ENCODE peak calls at places on chromosomes 16 and 17, in ten cellular contexts. One of them, this sample, is unnamed.

GRCh38 chr17:47099987-47100711 is 88.9 kb downstream of the CDC27 start:
- DNase-seq in neural progenitor cell: peak
- DNase-seq in cardiac muscle cell: peak
- DNase-seq in hepatocyte: peak
- DNase-seq in psoas muscle: peak
- DNase-seq in thoracic aorta: peak
- DNase-seq in astrocyte of the spinal cord: peak
- DNase-seq in cardiac fibroblast: peak
- DNase-seq in choroid plexus epithelial cell: peak
- DNase-seq in suprapubic skin: peak
- DNase-seq in this sample: peak

GRCh38 chr17:35079547-35079946 is 16.0 kb upstream of the RFFL start:
- DNase-seq in psoas muscle: no peak
- DNase-seq in cardiac muscle cell: no peak
- DNase-seq in hepatocyte: peak
- DNase-seq in thoracic aorta: no peak
- DNase-seq in suprapubic skin: no peak
- DNase-seq in cardiac fibroblast: no peak
- DNase-seq in neural progenitor cell: no peak
- DNase-seq in astrocyte of the spinal cord: no peak
- DNase-seq in choroid plexus epithelial cell: peak
- DNase-seq in this sample: peak

GRCh38 chr17:71192848-71193247 is 928.0 kb upstream of the SOX9 start:
- DNase-seq in cardiac muscle cell: no peak
- DNase-seq in astrocyte of the spinal cord: no peak
- DNase-seq in neural progenitor cell: no peak
- DNase-seq in psoas muscle: no peak
- DNase-seq in thoracic aorta: no peak
- DNase-seq in cardiac fibroblast: no peak
- DNase-seq in hepatocyte: no peak
- DNase-seq in suprapubic skin: no peak
- DNase-seq in choroid plexus epithelial cell: peak
- DNase-seq in this sample: no peak

GRCh38 chr16:86762035-86762550 is 183.7 kb downstream of the FOXL1 start:
- DNase-seq in cardiac fibroblast: no peak
- DNase-seq in suprapubic skin: peak
- DNase-seq in neural progenitor cell: no peak
- DNase-seq in thoracic aorta: no peak
- DNase-seq in hepatocyte: no peak
- DNase-seq in astrocyte of the spinal cord: no peak
- DNase-seq in choroid plexus epithelial cell: no peak
- DNase-seq in psoas muscle: no peak
- DNase-seq in cardiac muscle cell: no peak
- DNase-seq in this sample: no peak

GRCh38 chr16:21302898-21303528 is 24.9 kb upstream of the CRYM start:
- DNase-seq in cardiac muscle cell: no peak
- DNase-seq in cardiac fibroblast: peak
- DNase-seq in suprapubic skin: no peak
- DNase-seq in neural progenitor cell: no peak
- DNase-seq in hepatocyte: peak
- DNase-seq in thoracic aorta: no peak
- DNase-seq in astrocyte of the spinal cord: peak
- DNase-seq in psoas muscle: no peak
- DNase-seq in choroid plexus epithelial cell: peak
- DNase-seq in this sample: no peak

GRCh38 chr17:49260011-49260921 is 29.7 kb upstream of the PHOSPHO1 start:
- DNase-seq in psoas muscle: peak
- DNase-seq in cardiac muscle cell: peak
- DNase-seq in thoracic aorta: peak
- DNase-seq in cardiac fibroblast: peak
- DNase-seq in hepatocyte: peak
- DNase-seq in choroid plexus epithelial cell: peak
- DNase-seq in astrocyte of the spinal cord: peak
- DNase-seq in neural progenitor cell: peak
- DNase-seq in suprapubic skin: peak
- DNase-seq in this sample: peak

GRCh38 chr16:4760221-4760910 is 6.6 kb downstream of the ZNF500 start:
- DNase-seq in choroid plexus epithelial cell: no peak
- DNase-seq in astrocyte of the spinal cord: no peak
- DNase-seq in suprapubic skin: no peak
- DNase-seq in psoas muscle: no peak
- DNase-seq in hepatocyte: no peak
- DNase-seq in cardiac fibroblast: no peak
- DNase-seq in cardiac muscle cell: no peak
- DNase-seq in thoracic aorta: no peak
- DNase-seq in neural progenitor cell: no peak
- DNase-seq in this sample: no peak

GRCh38 chr16:19601083-19601976 is 45.8 kb downstream of the VPS35L start:
- DNase-seq in astrocyte of the spinal cord: peak
- DNase-seq in thoracic aorta: no peak
- DNase-seq in cardiac fibroblast: peak
- DNase-seq in cardiac muscle cell: peak
- DNase-seq in psoas muscle: no peak
- DNase-seq in hepatocyte: peak
- DNase-seq in neural progenitor cell: peak
- DNase-seq in suprapubic skin: no peak
- DNase-seq in choroid plexus epithelial cell: peak
- DNase-seq in this sample: no peak

GRCh38 chr16:57721765-57722499 is 13.6 kb upstream of the KATNB1 start:
- DNase-seq in psoas muscle: no peak
- DNase-seq in hepatocyte: no peak
- DNase-seq in choroid plexus epithelial cell: no peak
- DNase-seq in cardiac muscle cell: no peak
- DNase-seq in cardiac fibroblast: no peak
- DNase-seq in astrocyte of the spinal cord: no peak
- DNase-seq in neural progenitor cell: no peak
- DNase-seq in thoracic aorta: no peak
- DNase-seq in suprapubic skin: no peak
- DNase-seq in this sample: peak

GRCh38 chr16:57721356-57721755 is 14.2 kb upstream of the KATNB1 start:
- DNase-seq in neural progenitor cell: no peak
- DNase-seq in hepatocyte: no peak
- DNase-seq in suprapubic skin: no peak
- DNase-seq in cardiac muscle cell: no peak
- DNase-seq in astrocyte of the spinal cord: no peak
- DNase-seq in thoracic aorta: no peak
- DNase-seq in choroid plexus epithelial cell: no peak
- DNase-seq in psoas muscle: no peak
- DNase-seq in cardiac fibroblast: no peak
- DNase-seq in this sample: peak

GRCh38 chr16:57724541-57724940 is 11.0 kb upstream of the KATNB1 start:
- DNase-seq in psoas muscle: no peak
- DNase-seq in cardiac fibroblast: no peak
- DNase-seq in suprapubic skin: no peak
- DNase-seq in cardiac muscle cell: no peak
- DNase-seq in astrocyte of the spinal cord: no peak
- DNase-seq in hepatocyte: no peak
- DNase-seq in choroid plexus epithelial cell: no peak
- DNase-seq in neural progenitor cell: no peak
- DNase-seq in thoracic aorta: no peak
- DNase-seq in this sample: no peak

GRCh38 chr16:57722651-57723050 is 12.9 kb upstream of the KATNB1 start:
- DNase-seq in psoas muscle: no peak
- DNase-seq in cardiac fibroblast: no peak
- DNase-seq in astrocyte of the spinal cord: no peak
- DNase-seq in thoracic aorta: no peak
- DNase-seq in cardiac muscle cell: no peak
- DNase-seq in suprapubic skin: no peak
- DNase-seq in hepatocyte: no peak
- DNase-seq in neural progenitor cell: no peak
- DNase-seq in choroid plexus epithelial cell: no peak
- DNase-seq in this sample: no peak

DNA sequence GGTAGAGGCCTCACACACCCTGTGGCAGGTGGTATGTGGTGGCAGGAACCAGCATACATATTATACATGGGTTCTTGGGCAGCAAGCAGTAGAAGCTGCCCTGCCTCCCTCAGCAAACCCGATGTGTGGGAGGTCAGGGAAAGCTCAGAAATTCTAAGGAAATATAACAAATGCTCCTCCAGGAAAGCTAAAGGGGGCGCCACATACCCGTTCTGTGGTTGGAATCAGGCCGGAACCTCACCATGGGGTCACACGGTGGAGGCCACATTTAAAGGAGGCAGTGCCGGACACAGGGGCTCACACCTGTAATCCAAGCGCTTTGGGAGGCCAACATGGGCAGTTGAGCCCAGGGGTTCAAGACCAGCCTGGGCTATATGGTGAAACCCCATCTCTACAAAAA is 12.4 kb upstream of the KATNB1 start:
- DNase-seq in cardiac muscle cell: no peak
- DNase-seq in hepatocyte: no peak
- DNase-seq in suprapubic skin: no peak
- DNase-seq in psoas muscle: no peak
- DNase-seq in thoracic aorta: no peak
- DNase-seq in cardiac fibroblast: peak
- DNase-seq in neural progenitor cell: peak
- DNase-seq in astrocyte of the spinal cord: no peak
- DNase-seq in choroid plexus epithelial cell: peak
- DNase-seq in this sample: no peak
- TF ChIP-seq CTCF in cardiac muscle cell: peak
- TF ChIP-seq CTCF in hepatocyte: peak
- TF ChIP-seq CTCF in suprapubic skin: no peak
- TF ChIP-seq CTCF in psoas muscle: no peak
- TF ChIP-seq CTCF in thoracic aorta: no peak
- TF ChIP-seq CTCF in cardiac fibroblast: peak
- TF ChIP-seq CTCF in neural progenitor cell: peak
- TF ChIP-seq CTCF in astrocyte of the spinal cord: peak
- TF ChIP-seq CTCF in choroid plexus epithelial cell: peak
- TF ChIP-seq CTCF in this sample: no peak

DNA sequence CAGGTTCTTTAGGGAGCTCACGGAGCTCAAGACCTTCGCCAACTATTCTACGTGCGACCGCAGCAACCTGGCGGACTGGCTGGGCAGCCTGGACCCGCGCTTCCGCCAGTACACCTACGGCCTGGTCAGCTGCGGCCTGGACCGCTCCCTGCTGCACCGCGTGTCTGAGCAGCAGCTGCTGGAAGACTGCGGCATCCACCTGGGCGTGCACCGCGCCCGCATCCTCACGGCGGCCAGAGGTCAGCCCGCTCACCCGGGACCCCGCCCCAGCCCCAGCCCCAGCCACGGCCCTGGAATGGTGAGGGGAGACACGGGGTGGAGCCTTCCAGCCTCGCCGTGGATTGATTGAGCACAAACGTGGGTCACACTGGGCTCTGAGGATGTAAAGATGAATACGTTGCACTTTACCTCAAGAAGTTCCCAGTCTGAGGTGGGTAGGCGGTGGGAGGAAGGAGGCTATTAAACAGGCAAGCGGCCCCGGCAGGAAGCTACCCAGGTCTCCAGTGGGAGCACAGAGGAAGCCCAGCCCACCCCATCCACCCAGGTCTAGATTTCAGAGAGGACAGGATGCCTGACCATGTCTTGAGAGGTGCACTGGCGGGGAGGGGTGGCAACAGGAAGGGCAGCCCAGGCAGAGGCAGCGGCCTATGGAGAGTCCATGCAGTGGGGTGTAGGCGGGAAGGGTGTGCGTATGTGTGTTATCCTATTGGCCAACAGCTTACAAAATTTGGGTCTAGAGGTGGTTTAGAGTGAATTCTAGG is 13.7 kb downstream of the SARM1 start:
- DNase-seq in cardiac fibroblast: no peak
- DNase-seq in thoracic aorta: no peak
- DNase-seq in suprapubic skin: peak
- DNase-seq in hepatocyte: peak
- DNase-seq in choroid plexus epithelial cell: no peak
- DNase-seq in neural progenitor cell: peak
- DNase-seq in astrocyte of the spinal cord: no peak
- DNase-seq in psoas muscle: peak
- DNase-seq in cardiac muscle cell: no peak
- DNase-seq in this sample: peak
- H3K4me3 ChIP-seq in cardiac fibroblast: no peak
- H3K4me3 ChIP-seq in thoracic aorta: peak
- H3K4me3 ChIP-seq in suprapubic skin: peak
- H3K4me3 ChIP-seq in hepatocyte: peak
- H3K4me3 ChIP-seq in choroid plexus epithelial cell: no peak
- H3K4me3 ChIP-seq in neural progenitor cell: peak
- H3K4me3 ChIP-seq in astrocyte of the spinal cord: no peak
- H3K4me3 ChIP-seq in psoas muscle: peak
- H3K4me3 ChIP-seq in cardiac muscle cell: peak
- H3K4me3 ChIP-seq in this sample: peak

DNA sequence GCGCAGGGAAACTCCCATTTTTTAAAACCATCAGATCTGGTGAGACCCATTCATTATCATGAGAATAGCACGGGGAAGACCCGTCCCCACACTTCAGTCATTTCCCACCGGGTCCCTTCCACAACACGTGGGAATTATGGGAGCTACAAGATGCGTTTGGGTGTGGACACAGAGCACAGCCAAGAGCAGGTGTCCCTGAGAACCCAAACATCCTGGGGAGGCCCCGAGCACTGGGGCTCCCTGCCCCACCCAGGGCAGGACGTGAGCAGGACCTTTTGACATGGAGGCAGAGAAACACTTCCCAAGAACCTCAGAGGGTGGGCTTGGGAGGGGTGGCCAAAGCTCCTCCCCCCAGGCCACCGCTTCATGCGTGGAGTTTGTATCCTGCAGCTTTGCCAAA is 89.9 kb upstream of the DNAH17 start:
- DNase-seq in thoracic aorta: no peak
- DNase-seq in astrocyte of the spinal cord: no peak
- DNase-seq in cardiac muscle cell: no peak
- DNase-seq in choroid plexus epithelial cell: no peak
- DNase-seq in cardiac fibroblast: no peak
- DNase-seq in suprapubic skin: no peak
- DNase-seq in neural progenitor cell: no peak
- DNase-seq in hepatocyte: no peak
- DNase-seq in psoas muscle: no peak
- DNase-seq in this sample: no peak
- TF ChIP-seq CTCF in thoracic aorta: no peak
- TF ChIP-seq CTCF in astrocyte of the spinal cord: no peak
- TF ChIP-seq CTCF in cardiac muscle cell: no peak
- TF ChIP-seq CTCF in choroid plexus epithelial cell: no peak
- TF ChIP-seq CTCF in cardiac fibroblast: no peak
- TF ChIP-seq CTCF in suprapubic skin: no peak
- TF ChIP-seq CTCF in neural progenitor cell: no peak
- TF ChIP-seq CTCF in hepatocyte: no peak
- TF ChIP-seq CTCF in psoas muscle: no peak
- TF ChIP-seq CTCF in this sample: no peak

DNA sequence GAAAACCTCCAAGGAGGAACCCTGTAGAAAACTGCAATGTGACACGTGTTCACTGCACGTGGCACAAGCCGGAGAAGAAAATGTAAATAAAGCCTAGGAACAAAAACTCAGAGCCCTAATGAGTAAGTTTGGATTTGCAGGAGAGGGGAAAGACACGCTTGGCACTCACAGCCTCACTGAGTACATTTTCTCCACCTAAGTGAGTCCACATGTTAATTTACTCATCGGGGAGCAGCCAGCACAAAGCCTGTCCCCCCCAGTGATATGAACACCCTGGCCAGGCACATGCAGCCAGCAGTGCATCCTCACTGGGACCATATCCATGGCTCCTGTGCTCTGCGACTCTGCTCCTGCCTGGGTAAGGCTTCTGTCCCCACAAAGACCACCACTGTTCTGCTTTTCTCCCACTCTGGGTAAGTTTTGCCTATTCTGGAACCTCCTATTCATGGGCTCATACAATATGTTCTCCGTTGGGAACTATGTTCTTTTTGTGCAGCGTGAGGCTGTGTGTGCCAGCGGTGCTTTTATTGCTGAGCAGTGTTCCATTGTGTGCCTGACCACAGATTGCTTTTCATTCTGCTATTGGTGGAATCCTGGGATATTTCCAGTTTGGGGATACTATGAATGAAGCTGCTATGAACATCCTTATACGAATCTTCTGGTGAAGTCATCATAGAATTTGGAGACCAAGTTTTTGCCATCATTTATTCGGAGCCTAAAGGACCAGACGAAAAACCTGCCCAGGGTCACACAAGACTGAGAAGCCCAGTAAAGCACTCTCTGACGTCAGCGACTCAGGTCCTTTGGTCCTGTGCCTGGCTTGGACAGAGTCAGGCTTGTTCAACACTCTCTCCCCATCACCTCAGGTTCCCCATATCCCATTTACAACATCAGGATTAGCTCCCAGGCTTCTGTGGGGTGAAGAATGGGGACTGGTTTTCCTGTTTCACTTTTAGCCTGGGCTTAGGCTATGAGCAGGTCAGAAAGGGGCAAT is 53.3 kb downstream of the RNF112 start:
- DNase-seq in suprapubic skin: no peak
- DNase-seq in psoas muscle: no peak
- DNase-seq in cardiac fibroblast: no peak
- DNase-seq in cardiac muscle cell: no peak
- DNase-seq in choroid plexus epithelial cell: no peak
- DNase-seq in thoracic aorta: no peak
- DNase-seq in astrocyte of the spinal cord: no peak
- DNase-seq in hepatocyte: no peak
- DNase-seq in neural progenitor cell: no peak
- DNase-seq in this sample: no peak
- H3K4me3 ChIP-seq in suprapubic skin: no peak
- H3K4me3 ChIP-seq in psoas muscle: no peak
- H3K4me3 ChIP-seq in cardiac fibroblast: no peak
- H3K4me3 ChIP-seq in cardiac muscle cell: no peak
- H3K4me3 ChIP-seq in choroid plexus epithelial cell: no peak
- H3K4me3 ChIP-seq in thoracic aorta: no peak
- H3K4me3 ChIP-seq in astrocyte of the spinal cord: no peak
- H3K4me3 ChIP-seq in hepatocyte: no peak
- H3K4me3 ChIP-seq in neural progenitor cell: no peak
- H3K4me3 ChIP-seq in this sample: no peak